ENCODE peak calls at places on chromosome 19, in ten cellular contexts. W is HepG2, Z is stomach, V is endothelial cell of umbilical vein, P is H1, F is sigmoid colon, N is transverse colon, Y is upper lobe of left lung, E is prostate gland, H is K562. J is an unnamed sample.

GRCh38 chr19:38389101-38389925 is 816 bp downstream of the SPRED3 start:
- DNase-seq in W (no peak), F (no peak), N (no peak), Y (no peak), E (no peak), V (peak), H (no peak), P (peak), Z (no peak), J (no peak)

GRCh38 chr19:16620018-16620417 is 8.0 kb downstream of the MED26 start:
- DNase-seq in P (no peak), Y (no peak), W (no peak), F (no peak), H (no peak), N (no peak), E (no peak), V (no peak), Z (no peak), J (no peak)

GRCh38 chr19:27746691-27747380 is 1466.1 kb downstream of the UQCRFS1 start:
- DNase-seq in E (peak), H (peak), V (no peak), Y (no peak), P (peak), F (peak), W (no peak), Z (peak), N (peak), J (peak)

GRCh38 chr19:38831142-38831605 is 420 bp downstream of the ECH1 start:
- DNase-seq in F (peak), N (peak), P (no peak), Y (peak), E (peak), W (peak), H (peak), Z (peak), V (peak), J (peak)

GRCh38 chr19:10523135-10523636 is 5.9 kb upstream of the S1PR5 start:
- DNase-seq in W (no peak), N (no peak), Z (no peak), P (no peak), F (no peak), E (no peak), Y (no peak), V (no peak), H (no peak), J (no peak)

GRCh38 chr19:18415177-18415867 is 3.9 kb upstream of the SSBP4 start:
- DNase-seq in E (no peak), V (peak), Z (no peak), N (peak), F (peak), W (no peak), H (peak), Y (no peak), P (no peak), J (peak)

GRCh38 chr19:42553292-42554045 is 25.2 kb upstream of the CEACAM1 start:
- DNase-seq in F (no peak), W (peak), V (no peak), H (no peak), E (no peak), Y (peak), Z (peak), N (no peak), P (no peak), J (peak)

GRCh38 chr19:39497850-39498261 is 891 bp upstream of the DLL3 start:
- DNase-seq in Y (no peak), N (peak), V (peak), Z (no peak), P (peak), W (peak), E (no peak), F (no peak), H (peak), J (no peak)

GRCh38 chr19:48746738-48747575 is at the start of gene IZUMO1:
- DNase-seq in E (no peak), F (peak), W (no peak), Y (peak), V (peak), H (peak), P (peak), Z (peak), N (peak), J (peak)

GRCh38 chr19:21092107-21092506 is 10.1 kb downstream of the ZNF714 start:
- DNase-seq in E (no peak), Y (no peak), N (no peak), Z (no peak), V (no peak), H (no peak), F (no peak), W (peak), P (no peak), J (no peak)

GRCh38 chr19:4910594-4911273 is 1.4 kb downstream of the UHRF1 start:
- DNase-seq in Y (peak), E (no peak), W (no peak), F (no peak), P (no peak), N (peak), Z (no peak), H (peak), V (peak), J (no peak)

GRCh38 chr19:40284251-40284500 is 969 bp downstream of the AKT2 start:
- DNase-seq in W (no peak), E (no peak), P (no peak), Z (no peak), Y (no peak), H (no peak), V (peak), N (no peak), F (no peak), J (no peak)

GRCh38 chr19:14561249-14561648 is 10.6 kb downstream of the NDUFB7 start:
- DNase-seq in P (no peak), W (no peak), F (no peak), V (no peak), Y (no peak), H (no peak), N (no peak), Z (no peak), E (no peak), J (no peak)

GRCh38 chr19:14114854-14115253 is 2.7 kb downstream of the PRKACA start:
- DNase-seq in Y (peak), F (peak), Z (peak), E (no peak), W (no peak), N (peak), V (no peak), P (peak), H (peak), J (peak)

GRCh38 chr19:46787331-46788100 is 878 bp downstream of the SLC1A5 start:
- DNase-seq in F (peak), N (peak), W (peak), Y (peak), P (peak), H (peak), E (no peak), V (peak), Z (peak), J (peak)

GRCh38 chr19:19103167-19103566 is 35.1 kb downstream of the TMEM161A start:
- DNase-seq in Z (no peak), E (no peak), V (no peak), Y (no peak), N (no peak), H (no peak), F (no peak), W (no peak), P (no peak), J (no peak)

GRCh38 chr19:5903502-5904301 is at the start of gene NDUFA11:
- DNase-seq in F (peak), Z (peak), V (peak), E (peak), P (peak), Y (peak), H (peak), N (peak), W (peak), J (peak)

GRCh38 chr19:55484571-55485438 is at the start of gene NAT14:
- DNase-seq in Y (peak), H (peak), F (peak), E (no peak), P (peak), Z (peak), N (peak), V (peak), W (peak), J (peak)

GRCh38 chr19:17830567-17831418 is 9.5 kb upstream of the INSL3 start:
- DNase-seq in V (peak), F (peak), N (peak), P (peak), H (peak), Y (peak), Z (peak), E (peak), W (no peak), J (no peak)

GRCh38 chr19:55452381-55453325 is 8.8 kb downstream of the ISOC2 start:
- DNase-seq in P (peak), V (peak), F (peak), E (peak), W (peak), H (peak), Y (no peak), Z (peak), N (peak), J (no peak)

GRCh38 chr19:5308471-5309437 is 31.9 kb downstream of the PTPRS start:
- DNase-seq in N (peak), Z (peak), W (no peak), P (no peak), H (peak), Y (peak), E (peak), F (peak), V (peak), J (no peak)

GRCh38 chr19:18223860-18224524 is 2.2 kb downstream of the PDE4C start:
- DNase-seq in N (peak), H (peak), F (peak), Y (peak), W (peak), Z (no peak), E (no peak), V (peak), P (peak), J (peak)

GRCh38 chr19:9857920-9858746 is 23.0 kb downstream of the PIN1 start:
- DNase-seq in P (no peak), H (peak), W (no peak), E (no peak), V (no peak), N (no peak), Z (no peak), Y (no peak), F (no peak), J (peak)

DNA sequence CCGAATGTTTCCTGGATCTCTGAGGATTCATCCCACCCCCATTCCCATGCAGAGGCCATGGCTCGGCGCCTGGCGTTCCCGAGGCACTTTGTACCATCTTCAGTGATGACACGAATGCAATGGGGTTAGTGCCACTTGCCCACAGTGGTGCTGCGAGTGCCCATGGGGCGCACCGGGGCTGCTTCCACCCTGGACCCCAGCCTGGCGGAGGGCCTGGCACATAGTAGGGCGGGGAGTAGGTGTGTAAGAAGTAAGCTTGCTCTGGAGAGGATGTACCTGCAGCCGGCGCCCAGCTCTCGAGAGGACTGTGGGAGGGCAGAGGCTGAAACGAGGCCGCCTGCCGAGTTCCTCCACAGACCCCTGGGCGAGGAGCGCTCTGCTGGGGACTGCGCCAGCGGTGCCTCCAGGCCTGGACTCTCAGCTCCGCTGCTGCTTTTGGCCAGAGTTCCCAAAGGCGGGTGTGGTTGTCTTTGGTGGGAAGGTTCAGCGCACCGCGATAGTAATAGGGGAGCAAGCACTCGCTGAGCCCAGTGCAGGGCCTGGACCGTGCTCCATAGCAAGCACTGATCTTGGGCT is 5.5 kb upstream of the HAMP start:
- DNase-seq in Y (no peak), W (no peak), E (no peak), F (no peak), Z (no peak), P (no peak), V (no peak), H (no peak), N (no peak), J (no peak)
- H3K27ac ChIP-seq in Y (no peak), W (no peak), E (no peak), F (no peak), Z (no peak), P (no peak), V (no peak), H (no peak), N (no peak), J (no peak)

DNA sequence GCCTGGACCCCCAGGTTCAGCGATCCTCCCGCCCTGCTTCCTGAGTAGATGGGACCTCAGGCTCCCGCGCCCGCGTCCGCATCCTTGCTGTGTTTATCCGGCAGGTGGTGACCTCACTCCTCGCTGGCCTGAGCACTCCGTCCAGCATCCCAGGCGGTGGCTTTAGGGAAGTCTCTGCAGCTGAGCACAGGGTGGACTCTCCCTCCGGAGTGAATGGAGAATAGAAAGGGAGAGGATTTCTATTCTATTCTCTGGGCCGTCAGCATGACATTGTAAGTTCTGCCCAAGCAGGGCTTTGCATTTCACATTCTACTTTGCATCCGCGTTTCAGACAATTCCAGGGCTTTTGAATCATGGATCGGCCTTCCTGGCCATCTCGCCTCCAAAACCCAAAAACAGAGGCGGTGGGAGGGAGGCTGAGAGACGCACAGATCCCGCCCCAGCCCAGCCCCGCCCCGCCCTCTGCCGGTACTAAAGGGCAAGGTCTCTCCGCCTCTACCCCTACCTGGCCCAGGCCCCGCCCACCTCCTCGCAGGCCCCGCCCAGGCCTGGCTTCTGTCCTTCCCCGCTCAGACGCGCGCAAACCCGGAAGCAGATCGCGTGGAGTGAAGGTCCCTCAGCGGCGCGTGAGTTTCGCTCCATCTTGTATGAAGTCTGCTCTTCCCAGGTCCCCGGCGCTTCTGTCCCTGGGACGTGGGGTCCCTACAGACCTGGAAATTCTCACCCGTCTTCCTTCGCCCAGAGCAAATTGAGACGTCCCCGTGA is at the start of gene ZNF525:
- DNase-seq in F (peak), H (peak), Y (peak), V (peak), Z (peak), E (peak), N (peak), P (peak), W (peak), J (peak)
- TF ChIP-seq POLR2A in F (peak), H (peak), Y (peak), V (peak), Z (no peak), E (peak), N (peak), P (peak), W (peak), J (no peak)

DNA sequence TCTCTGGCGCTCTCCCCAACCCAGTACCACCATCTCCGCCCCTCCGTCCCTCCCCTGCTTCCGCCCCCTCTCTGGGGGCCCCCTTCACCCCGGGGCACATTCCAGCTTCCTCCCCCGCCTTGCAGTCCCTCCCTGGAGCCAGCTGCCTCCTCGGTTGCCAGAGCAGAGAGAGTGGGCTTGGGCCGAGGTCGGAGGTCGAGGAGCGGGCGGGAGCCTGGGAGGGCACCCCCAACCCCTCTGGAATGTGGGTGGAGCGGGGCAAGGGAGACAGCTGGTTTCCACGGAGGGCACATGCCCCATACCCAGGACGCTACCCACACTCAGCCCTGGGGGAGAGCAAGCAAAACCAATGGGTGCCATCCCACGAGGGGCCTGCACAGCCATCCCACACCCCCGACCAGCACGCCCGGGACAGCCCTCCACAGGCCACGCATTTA is 6.4 kb upstream of the CIRBP start:
- DNase-seq in P (no peak), E (no peak), F (no peak), Y (no peak), W (no peak), V (no peak), H (no peak), Z (no peak), N (peak), J (peak)
- TF ChIP-seq POLR2AphosphoS5 in P (no peak), E (no peak), F (no peak), Y (no peak), W (no peak), V (no peak), H (no peak), Z (no peak), N (no peak), J (peak)

GRCh38 chr19:13044160-13044853 is 49.0 kb downstream of the NFIX start:
- DNase-seq in E (no peak), F (no peak), H (no peak), Z (no peak), Y (no peak), V (no peak), W (no peak), N (no peak), P (no peak), J (no peak)

GRCh38 chr19:13042443-13043130 is 47.3 kb downstream of the NFIX start:
- DNase-seq in N (no peak), H (no peak), W (no peak), E (no peak), P (no peak), Y (no peak), Z (no peak), F (no peak), V (no peak), J (no peak)

GRCh38 chr19:13040916-13041292 is 45.6 kb downstream of the NFIX start:
- DNase-seq in Z (no peak), W (no peak), E (no peak), V (no peak), N (no peak), P (no peak), Y (peak), H (no peak), F (no peak), J (no peak)

GRCh38 chr19:13045812-13046211 is 50.5 kb downstream of the NFIX start:
- DNase-seq in H (no peak), V (no peak), E (no peak), Z (no peak), W (no peak), F (no peak), N (no peak), P (no peak), Y (no peak), J (no peak)

DNA sequence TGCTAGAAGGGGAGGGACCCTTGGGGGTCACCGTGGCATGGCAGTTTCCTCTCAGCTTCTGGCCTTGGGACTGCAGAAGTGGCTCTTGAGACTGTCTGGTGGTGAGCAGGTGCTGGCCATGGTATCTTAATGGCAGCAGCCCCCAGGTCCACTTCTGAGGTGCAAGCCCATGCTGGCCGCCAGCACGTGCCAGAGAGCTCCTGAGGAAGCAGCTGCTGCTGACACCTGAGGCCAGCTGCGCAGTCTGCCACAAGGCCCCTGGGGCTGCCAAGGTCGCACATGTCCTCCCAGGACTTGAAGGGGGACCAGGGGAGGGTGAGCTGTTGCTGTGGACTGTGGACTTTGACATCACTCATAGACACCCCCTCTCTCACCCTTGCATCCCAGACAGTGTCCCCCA is 48.0 kb downstream of the NFIX start:
- DNase-seq in P (no peak), H (no peak), N (no peak), F (no peak), E (no peak), W (no peak), V (no peak), Y (no peak), Z (no peak), J (no peak)
- H3K27ac ChIP-seq in P (no peak), H (no peak), N (no peak), F (peak), E (peak), W (no peak), V (no peak), Y (no peak), Z (peak), J (no peak)